ENCODE peak calls at places on chromosomes 3 and 15, in eight cellular contexts. T is sigmoid colon, V is MM.1S, A is nephron progenitor cell, Y is mesothelial cell of epicardium, H is heart left ventricle, Z is GM10248, L is foreskin fibroblast. N is an unnamed sample.

GRCh38 chr3:23959147-23959900 is 14.2 kb downstream of the NR1D2 start:
- DNase-seq in T (no peak), V (no peak), L (peak), H (no peak), Z (no peak), A (no peak), Y (no peak), N (no peak)

GRCh38 chr3:58617338-58617761 is 40.2 kb upstream of the FAM107A start:
- DNase-seq in Z (no peak), V (no peak), Y (no peak), L (no peak), H (no peak), A (peak), T (peak), N (no peak)

GRCh38 chr3:172356427-172356826 is 91.8 kb downstream of the GHSR start:
- DNase-seq in T (no peak), A (no peak), H (no peak), Y (no peak), V (no peak), L (no peak), Z (no peak), N (no peak)

GRCh38 chr3:195259146-195259563 is 11.8 kb downstream of the XXYLT1 start:
- DNase-seq in Z (no peak), H (no peak), L (peak), Y (no peak), A (no peak), T (no peak), V (no peak), N (no peak)

GRCh38 chr15:50911001-50911400 is 2.5 kb downstream of the AP4E1 start:
- DNase-seq in T (no peak), V (no peak), A (no peak), Z (no peak), H (no peak), Y (no peak), L (no peak), N (no peak)

GRCh38 chr15:55770808-55771207 is 27.9 kb upstream of the PRTG start:
- DNase-seq in L (peak), Z (no peak), H (no peak), A (peak), Y (no peak), T (no peak), V (no peak), N (no peak)

GRCh38 chr15:46014532-46014931 is 379.7 kb downstream of the SQOR start:
- DNase-seq in V (no peak), H (no peak), Y (no peak), Z (no peak), A (no peak), L (no peak), T (no peak), N (no peak)

GRCh38 chr3:154872089-154872488 is 208.0 kb upstream of the MME start:
- DNase-seq in T (no peak), L (no peak), Y (no peak), Z (no peak), V (no peak), A (peak), H (no peak), N (no peak)

GRCh38 chr15:67048281-67049279 is 16.8 kb upstream of the SMAD3 start:
- DNase-seq in Z (no peak), V (no peak), L (peak), A (no peak), H (no peak), T (peak), Y (no peak), N (no peak)

GRCh38 chr3:139548801-139549200 is 9.3 kb upstream of the RBP1 start:
- DNase-seq in T (no peak), Z (no peak), A (no peak), H (no peak), L (no peak), Y (no peak), V (no peak), N (no peak)

GRCh38 chr3:151443583-151443982 is 17.3 kb downstream of the IGSF10 start:
- DNase-seq in H (no peak), Y (no peak), A (peak), V (no peak), T (no peak), L (no peak), Z (no peak), N (no peak)

GRCh38 chr3:184339016-184339415 is 1.6 kb downstream of the FAM131A start:
- DNase-seq in Y (no peak), T (no peak), A (no peak), V (no peak), L (no peak), Z (no peak), H (no peak), N (no peak)

GRCh38 chr15:31267161-31268107 is 59.2 kb upstream of the KLF13 start:
- DNase-seq in Z (peak), H (peak), Y (peak), T (peak), A (no peak), V (no peak), L (no peak), N (peak)

GRCh38 chr3:95302044-95302443 is 1239.2 kb downstream of the NSUN3 start:
- DNase-seq in A (no peak), L (no peak), V (no peak), Y (no peak), Z (no peak), H (no peak), T (no peak), N (no peak)

GRCh38 chr3:188881954-188882641 is 289.7 kb upstream of the TPRG1 start:
- DNase-seq in Y (no peak), V (no peak), Z (no peak), L (peak), T (no peak), H (no peak), A (no peak), N (no peak)

GRCh38 chr3:188002626-188003138 is 151.3 kb upstream of the LPP start:
- DNase-seq in H (no peak), Z (no peak), L (no peak), T (no peak), Y (no peak), V (no peak), A (no peak), N (no peak)

GRCh38 chr15:65323071-65323511 is 18.6 kb downstream of the RNU5B-1 start:
- DNase-seq in L (no peak), Z (no peak), Y (peak), A (no peak), H (peak), T (peak), V (no peak), N (no peak)

GRCh38 chr3:160100610-160101009 is 112.0 kb downstream of the IL12A start:
- DNase-seq in A (no peak), Z (no peak), H (no peak), Y (no peak), L (no peak), V (no peak), T (no peak), N (no peak)

GRCh38 chr15:76197703-76198455 is 113.4 kb downstream of the ETFA start:
- DNase-seq in H (no peak), Z (no peak), V (no peak), A (no peak), Y (no peak), T (peak), L (no peak), N (no peak)

GRCh38 chr15:69591905-69592508 is 139.4 kb downstream of the RPLP1 start:
- DNase-seq in H (no peak), Z (no peak), Y (no peak), V (no peak), L (no peak), A (no peak), T (no peak), N (no peak)

GRCh38 chr3:123842711-123843110 is 41.4 kb downstream of the MYLK start:
- DNase-seq in T (no peak), H (no peak), Y (no peak), L (no peak), A (no peak), Z (no peak), V (no peak), N (no peak)

GRCh38 chr3:12986521-12986920 is 86.7 kb downstream of the IQSEC1 start:
- DNase-seq in H (no peak), Z (no peak), T (no peak), V (no peak), Y (no peak), L (no peak), A (no peak), N (no peak)

GRCh38 chr15:77075528-77075927 is 4.6 kb upstream of the TSPAN3 start:
- DNase-seq in Z (no peak), V (no peak), A (no peak), T (no peak), Y (no peak), H (no peak), L (no peak), N (no peak)

GRCh38 chr3:53773586-53774368 is 72.4 kb downstream of the CHDH start:
- DNase-seq in A (no peak), T (no peak), L (peak), Y (no peak), H (no peak), V (no peak), Z (peak), N (no peak)

GRCh38 chr3:105285653-105286241 is 81.0 kb upstream of the ALCAM start:
- DNase-seq in Z (no peak), V (no peak), A (no peak), T (no peak), L (no peak), Y (no peak), H (no peak), N (no peak)

GRCh38 chr3:154779571-154779970 is 300.5 kb upstream of the MME start:
- DNase-seq in H (no peak), L (peak), A (no peak), Z (no peak), T (no peak), Y (no peak), V (no peak), N (no peak)

GRCh38 chr3:197718904-197719303 is 17.8 kb downstream of the RUBCN start:
- DNase-seq in Y (no peak), V (no peak), H (no peak), Z (no peak), T (no peak), L (peak), A (no peak), N (no peak)

GRCh38 chr3:170909129-170909903 is 879 bp upstream of the EIF5A2 start:
- DNase-seq in V (no peak), H (no peak), Y (no peak), T (peak), Z (no peak), L (peak), A (no peak), N (no peak)

GRCh38 chr15:95304116-95304873 is 1026.2 kb upstream of the NR2F2 start:
- DNase-seq in Z (no peak), Y (no peak), H (peak), L (peak), T (peak), V (no peak), A (no peak), N (no peak)

GRCh38 chr3:134476306-134476705 is 9.5 kb downstream of the ANAPC13 start:
- DNase-seq in T (no peak), Z (no peak), A (no peak), L (no peak), V (no peak), H (no peak), Y (no peak), N (no peak)

DNA sequence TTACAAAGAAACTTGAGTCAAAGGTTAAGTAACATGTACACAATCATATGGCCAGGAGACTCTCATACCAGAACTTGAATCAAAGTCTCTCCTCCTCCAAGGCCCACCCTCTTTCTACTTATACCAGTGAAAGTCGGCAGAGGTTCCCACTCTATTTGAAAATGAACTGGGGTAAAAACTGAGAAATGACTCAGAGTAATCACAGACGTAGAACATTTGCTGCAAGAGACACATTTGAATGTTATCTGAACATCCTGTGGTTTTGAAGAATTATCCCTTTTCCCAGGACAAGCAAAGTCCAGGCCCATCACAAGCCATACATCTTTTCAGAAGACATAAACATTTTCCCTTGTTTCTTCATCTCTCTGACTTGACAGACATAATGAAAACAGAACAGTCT is 55.8 kb downstream of the SHOX2 start:
- DNase-seq in V (no peak), Y (no peak), L (no peak), A (no peak), Z (no peak), T (no peak), H (no peak), N (no peak)
- TF ChIP-seq CTCF in V (no peak), Y (no peak), L (no peak), A (no peak), Z (no peak), T (no peak), H (no peak), N (no peak)

DNA sequence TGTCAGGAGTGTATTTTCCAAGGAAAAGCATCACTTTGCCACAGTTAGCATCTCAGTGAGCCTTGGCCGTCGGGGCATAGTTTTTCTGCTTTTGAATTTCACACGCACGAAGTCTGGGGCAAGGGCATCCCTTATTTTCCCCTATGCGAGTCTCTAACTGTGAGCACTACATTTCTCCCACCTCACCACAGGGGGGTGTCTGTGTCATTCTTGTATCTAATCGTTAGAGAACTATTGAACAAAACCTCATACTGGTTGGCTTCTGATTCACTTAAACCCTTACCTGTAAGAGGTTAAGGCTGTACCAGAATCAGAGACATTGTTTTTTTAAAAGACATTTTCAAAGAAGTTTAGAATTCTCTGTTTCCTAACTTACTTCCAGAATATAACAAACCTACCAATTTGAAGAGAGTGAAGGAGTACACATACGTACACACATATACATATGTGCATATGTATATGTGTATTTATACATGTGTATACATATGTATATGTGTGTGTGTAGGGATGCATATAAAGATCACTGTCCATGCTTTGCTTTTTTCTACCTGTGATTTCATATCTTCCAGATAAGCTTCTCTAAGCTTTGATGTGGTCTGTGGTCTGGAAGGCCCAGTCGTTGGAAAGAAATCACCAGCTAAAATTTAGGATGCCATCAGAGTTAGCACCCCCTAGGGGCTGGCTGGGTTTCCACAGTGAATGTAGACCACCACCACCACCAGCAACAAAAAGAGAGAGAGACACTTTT is 49.4 kb downstream of the MYZAP start:
- DNase-seq in L (peak), Z (peak), H (no peak), Y (no peak), T (no peak), V (peak), A (peak), N (no peak)
- TF ChIP-seq CTCF in L (peak), Z (peak), H (no peak), Y (peak), T (no peak), V (peak), A (peak), N (no peak)

GRCh38 chr15:54482251-54482650 is 504.0 kb downstream of the UNC13C start:
- DNase-seq in T (no peak), H (no peak), A (no peak), Z (no peak), Y (no peak), L (no peak), V (no peak), N (no peak)

DNA sequence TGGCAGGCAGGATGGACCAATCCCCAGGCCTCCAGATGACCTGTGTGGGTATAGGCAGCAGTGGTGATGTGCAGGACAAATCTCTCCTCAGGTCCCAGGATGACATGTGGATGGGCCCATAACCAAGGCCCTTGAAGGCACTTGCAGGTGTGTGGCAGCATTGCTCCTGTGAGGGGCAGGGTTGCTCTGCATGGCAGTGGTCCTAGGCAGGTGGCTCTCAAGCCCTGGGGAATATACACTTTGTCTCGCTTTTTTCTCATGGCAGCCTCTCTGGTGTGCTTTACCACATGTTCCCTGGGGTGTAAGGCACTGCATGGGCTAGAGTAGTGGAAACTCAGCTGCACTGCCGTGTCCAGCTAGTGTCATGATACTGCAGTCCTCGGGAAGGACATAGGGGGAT is 503.6 kb downstream of the UNC13C start:
- DNase-seq in V (no peak), H (no peak), A (no peak), L (no peak), Y (no peak), T (no peak), Z (no peak), N (no peak)
- TF ChIP-seq CTCF in V (no peak), H (no peak), A (no peak), L (no peak), Y (no peak), T (no peak), Z (no peak), N (no peak)

DNA sequence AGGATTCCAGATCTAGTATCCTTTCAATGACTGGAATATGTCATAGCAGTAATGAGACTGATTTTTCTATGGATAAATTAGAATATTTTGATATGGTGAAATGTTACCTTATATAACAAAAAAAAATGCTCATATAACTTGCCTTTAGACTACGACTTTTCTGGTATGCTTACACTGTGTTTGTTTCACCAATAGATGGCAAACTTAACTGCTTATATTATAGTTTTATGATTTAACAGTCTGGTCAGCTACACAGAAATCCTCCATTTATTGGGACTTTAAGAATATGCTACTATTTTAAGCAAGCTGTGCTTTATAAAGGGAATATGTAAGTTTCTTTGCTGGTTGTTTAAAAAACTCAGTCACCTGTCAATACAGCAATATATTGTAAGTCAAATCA is 205.6 kb downstream of the VGLL3 start:
- DNase-seq in H (no peak), V (no peak), A (no peak), T (no peak), Z (no peak), Y (no peak), L (no peak), N (no peak)
- TF ChIP-seq CTCF in H (no peak), V (no peak), A (no peak), T (no peak), Z (no peak), Y (peak), L (peak), N (no peak)

DNA sequence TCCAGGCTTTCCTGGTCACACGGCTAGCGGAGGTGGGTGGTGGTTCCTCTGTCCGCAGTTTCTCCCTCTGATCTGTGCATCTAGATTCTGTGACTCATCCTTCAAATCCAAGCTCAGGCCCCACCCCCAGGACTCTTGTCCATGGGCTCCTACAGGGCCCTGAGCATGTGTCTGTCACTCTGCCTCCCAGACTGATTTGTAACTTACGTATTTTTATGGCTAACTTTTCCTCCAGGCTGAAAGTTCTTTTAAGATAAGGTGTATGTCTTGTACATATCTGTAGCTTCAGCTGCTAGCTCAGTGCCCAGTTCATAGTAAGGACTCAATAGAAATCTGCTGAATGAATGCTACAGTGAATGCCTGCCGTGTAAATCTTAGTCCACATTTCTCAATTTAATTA is 8.0 kb downstream of the ESYT3 start:
- DNase-seq in A (peak), Y (no peak), T (no peak), Z (no peak), H (no peak), V (no peak), L (peak), N (no peak)
- TF ChIP-seq CTCF in A (no peak), Y (no peak), T (no peak), Z (no peak), H (no peak), V (no peak), L (no peak), N (no peak)

GRCh38 chr15:53976844-53977392 is 1.3 kb upstream of the UNC13C start:
- DNase-seq in V (no peak), T (no peak), H (no peak), L (no peak), Y (peak), Z (no peak), A (peak), N (no peak)
- TF ChIP-seq CTCF in V (peak), T (no peak), H (no peak), L (no peak), Y (no peak), Z (no peak), A (peak), N (no peak)

DNA sequence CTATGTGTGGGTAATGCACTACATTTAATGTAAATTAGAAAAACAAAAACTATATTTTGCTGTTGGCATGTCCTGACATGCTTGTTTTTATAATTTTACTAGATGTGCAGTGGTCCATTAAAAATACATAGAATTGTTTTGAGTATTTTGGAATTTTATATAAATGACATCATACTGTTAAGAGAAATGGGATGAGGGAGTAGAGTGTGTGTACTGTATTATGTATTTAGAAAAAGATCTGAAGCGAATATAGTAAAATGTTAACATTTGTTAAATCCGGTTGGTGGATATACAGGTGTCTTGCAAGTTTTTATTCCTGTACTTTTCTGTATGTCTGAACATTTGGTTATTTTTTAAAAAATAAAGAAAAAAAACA is 288.4 kb upstream of the SATB1 start:
- DNase-seq in Z (no peak), Y (no peak), V (no peak), H (no peak), T (no peak), L (no peak), A (no peak), N (no peak)
- TF ChIP-seq CTCF in Z (no peak), Y (no peak), V (no peak), H (no peak), T (no peak), L (no peak), A (no peak), N (no peak)

N was measured in natural killer cell.